ENCODE peak calls at places on chromosomes 13 and 19, in ten cellular contexts. X is colonic mucosa, S is tibial nerve, Z is body of pancreas, K is GM12878, L is ascending aorta, O is cardiac muscle cell, R is HCT116, P is mucosa of descending colon, G is left ventricle myocardium inferior. F is an unnamed sample.
A peak's percentile ranks its signal among the peaks of the same experiment; 100 is the strongest.

GRCh38 chr19:44278181-44278690 is 18.6 kb downstream of the ZNF233 start:
- DNase-seq in X (no peak), S (no peak), L (no peak), O (no peak), Z (no peak), K (no peak), R (no peak), P (no peak), G (no peak), F (no peak)

GRCh38 chr13:66503890-66504289 is 726.2 kb downstream of the PCDH9 start:
- DNase-seq in O (no peak), R (no peak), P (peak; percentile 2), K (no peak), S (no peak), L (no peak), X (no peak), G (no peak), Z (no peak), F (no peak)

GRCh38 chr13:94157705-94158218 is 321.7 kb downstream of the DCT start:
- DNase-seq in L (no peak), K (no peak), Z (no peak), G (no peak), O (no peak), R (no peak), S (no peak), P (no peak), X (no peak), F (no peak)

GRCh38 chr13:67343777-67344176 is 113.6 kb upstream of the PCDH9 start:
- DNase-seq in O (no peak), S (no peak), Z (no peak), G (no peak), X (no peak), L (no peak), R (no peak), K (no peak), P (no peak), F (no peak)

GRCh38 chr13:52001120-52001731 is 10.0 kb downstream of the ATP7B start:
- DNase-seq in G (no peak), L (no peak), P (no peak), S (no peak), R (peak; percentile 32), O (peak; percentile 56), X (no peak), K (no peak), Z (no peak), F (no peak)

GRCh38 chr19:40502647-40503046 is 35.8 kb downstream of the SPTBN4 start:
- DNase-seq in L (no peak), Z (peak; percentile 59), O (no peak), X (no peak), K (no peak), S (no peak), G (no peak), P (peak; percentile 31), R (peak; percentile 41), F (peak; percentile 63)

GRCh38 chr19:12774588-12775555 is at the start of gene HOOK2:
- DNase-seq in L (no peak), S (peak; percentile 25), G (no peak), P (peak; percentile 98), R (peak; percentile 95), Z (peak; percentile 99), O (no peak), X (peak; percentile 98), K (no peak), F (peak; percentile 99)

GRCh38 chr19:11227201-11227886 is 12.1 kb upstream of the ANGPTL8 start:
- DNase-seq in L (no peak), S (no peak), K (no peak), X (peak; percentile 28), R (peak; percentile 62), P (no peak), G (no peak), O (no peak), Z (no peak), F (peak; percentile 47)

GRCh38 chr13:98129059-98129741 is 13.7 kb upstream of the FARP1 start:
- DNase-seq in S (no peak), K (no peak), P (no peak), G (no peak), O (no peak), Z (no peak), X (no peak), R (no peak), L (no peak), F (no peak)

GRCh38 chr13:39505151-39505550 is 97.8 kb downstream of the LHFPL6 start:
- DNase-seq in X (no peak), G (no peak), P (no peak), K (no peak), L (no peak), S (no peak), R (no peak), O (no peak), Z (no peak), F (no peak)

GRCh38 chr19:11982526-11982925 is 17.7 kb downstream of the ZNF763 start:
- DNase-seq in X (no peak), S (no peak), Z (no peak), R (no peak), G (no peak), O (no peak), K (no peak), P (no peak), L (no peak), F (no peak)

GRCh38 chr13:92362717-92363116 is 863.9 kb upstream of the GPC6 start:
- DNase-seq in P (no peak), O (no peak), Z (peak; percentile 17), S (no peak), R (no peak), G (no peak), X (no peak), K (no peak), L (no peak), F (no peak)

GRCh38 chr13:32594339-32594738 is 8.1 kb downstream of the PDS5B start:
- DNase-seq in X (no peak), S (no peak), P (no peak), Z (no peak), G (no peak), R (no peak), L (no peak), O (no peak), K (no peak), F (no peak)

DNA sequence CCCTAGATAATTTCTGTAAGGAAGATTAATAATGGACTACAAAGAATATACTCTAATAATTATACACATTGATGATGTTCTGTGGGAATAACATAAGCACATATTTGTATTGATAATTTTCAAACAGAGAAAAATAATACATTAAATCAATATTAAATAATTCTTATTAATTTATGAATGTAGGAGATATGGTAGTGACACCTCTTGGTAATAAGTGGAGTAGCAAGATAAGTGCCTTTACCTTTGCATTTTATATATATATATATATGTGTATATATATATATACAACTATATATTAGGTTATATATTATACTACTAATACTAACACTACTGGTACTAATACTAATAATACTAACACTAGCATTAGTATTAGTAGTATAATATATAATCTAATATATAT is 905.8 kb downstream of the SLITRK1 start:
- DNase-seq in S (no peak), P (no peak), L (no peak), K (no peak), X (no peak), O (no peak), Z (no peak), G (no peak), R (no peak), F (no peak)
- TF ChIP-seq CTCF in S (no peak), P (no peak), L (no peak), K (no peak), X (no peak), O (no peak), Z (no peak), G (no peak), R (no peak), F (no peak)

DNA sequence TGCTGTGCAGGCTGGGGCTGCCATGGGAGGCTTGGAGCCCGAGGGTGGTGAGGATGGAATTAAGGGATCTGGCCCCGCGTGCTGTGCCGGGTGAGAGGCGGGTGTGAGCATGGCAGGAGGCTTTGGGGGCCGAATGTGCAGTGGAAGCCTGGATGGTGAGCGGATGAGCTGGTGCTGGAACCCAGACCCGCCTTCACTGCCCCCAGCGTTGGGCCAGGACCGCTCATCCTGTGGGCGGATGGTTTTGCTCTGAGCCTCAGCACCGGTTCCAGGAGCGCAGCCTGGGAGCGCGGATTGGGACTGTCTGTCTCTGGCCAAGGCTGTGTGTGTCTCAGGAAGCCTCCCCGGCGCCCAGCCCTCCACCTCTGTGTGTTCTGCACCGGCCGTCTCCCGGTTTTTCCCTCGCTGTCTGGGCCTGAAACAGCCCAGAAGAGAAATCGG is 16.7 kb downstream of the KDM4B start:
- DNase-seq in P (no peak), G (no peak), K (no peak), S (no peak), O (no peak), L (no peak), X (no peak), R (no peak), Z (no peak), F (no peak)
- H3K4me1 ChIP-seq in P (no peaks in the 10 kb centered on the region), G (peaks cover 83% of the 10 kb centered on the region), K (peaks cover 3% of the 10 kb centered on the region), S (no peaks in the 10 kb centered on the region), O (peaks cover 55% of the 10 kb centered on the region), L (peaks cover 14% of the 10 kb centered on the region), X (no peaks in the 10 kb centered on the region), R (peaks cover 18% of the 10 kb centered on the region), Z (peaks cover 27% of the 10 kb centered on the region), F (peaks cover 25% of the 10 kb centered on the region)

GRCh38 chr19:21970466-21970865 is 40.3 kb downstream of the ZNF208 start:
- DNase-seq in O (no peak), S (no peak), Z (no peak), P (no peak), R (no peak), L (no peak), X (no peak), G (no peak), K (no peak), F (no peak)
- H3K9me3 ChIP-seq in O (peaks cover 3% of the 10 kb centered on the region), S (peaks cover 78% of the 10 kb centered on the region), Z (peaks cover 51% of the 10 kb centered on the region), P (peaks cover 100% of the 10 kb centered on the region), R (no peaks in the 10 kb centered on the region), L (peaks cover 98% of the 10 kb centered on the region), X (peaks cover 12% of the 10 kb centered on the region), G (peaks cover 100% of the 10 kb centered on the region), K (no peaks in the 10 kb centered on the region), F (peaks cover 4% of the 10 kb centered on the region)

GRCh38 chr19:2734589-2735288 is 5.1 kb downstream of the SLC39A3 start:
- DNase-seq in O (no peak), S (no peak), P (no peak), X (no peak), L (no peak), R (no peak), Z (no peak), G (no peak), K (no peak), F (no peak)
- TF ChIP-seq CTCF in O (no peak), S (no peak), P (no peak), X (no peak), L (no peak), R (no peak), Z (no peak), G (no peak), K (no peak), F (no peak)

DNA sequence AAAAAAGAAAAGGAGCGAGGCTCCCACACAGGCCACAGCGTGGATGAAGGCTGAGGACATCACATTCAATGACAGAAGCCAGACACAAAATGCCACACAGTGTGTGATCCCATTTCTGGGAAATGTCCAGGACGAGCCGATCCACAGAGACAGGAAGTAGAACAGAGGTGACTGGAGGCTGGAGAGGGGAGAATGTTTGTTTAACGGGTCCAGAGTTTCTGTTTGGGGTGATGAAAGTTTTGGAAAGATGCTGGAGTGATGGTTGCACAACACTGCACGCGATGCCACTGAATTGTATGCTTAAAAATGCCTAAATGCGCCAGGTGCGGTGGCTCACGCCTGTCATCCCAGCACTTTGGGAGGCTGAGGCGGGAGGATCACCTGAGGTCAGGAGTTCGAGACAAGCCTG is 650 bp upstream of the FUT5 start:
- DNase-seq in R (no peak), K (no peak), Z (no peak), O (no peak), P (no peak), S (no peak), L (no peak), X (no peak), G (no peak), F (no peak)
- H3K4me1 ChIP-seq in R (peaks cover 22% of the 10 kb centered on the region), K (no peaks in the 10 kb centered on the region), Z (no peaks in the 10 kb centered on the region), O (no peaks in the 10 kb centered on the region), P (no peaks in the 10 kb centered on the region), S (no peaks in the 10 kb centered on the region), L (no peaks in the 10 kb centered on the region), X (no peaks in the 10 kb centered on the region), G (no peaks in the 10 kb centered on the region), F (peaks cover 21% of the 10 kb centered on the region)